ENCODE peak calls at places on chromosomes 2 and 18, in seven cellular contexts. V is GM12865, G is tibial artery, L is pancreas, N is mammary epithelial cell, W is foreskin fibroblast, J is dorsolateral prefrontal cortex. Z is an unnamed sample.

GRCh38 chr2:122635649-122636496 is 880.4 kb downstream of the TSN start:
- DNase-seq in V (no peak), W (peak; percentile 10), J (no peak), L (no peak), N (peak; percentile 57), G (no peak), Z (no peak)

GRCh38 chr2:47903781-47904447 is 2.4 kb downstream of the FBXO11 start:
- DNase-seq in G (no peak), J (no peak), W (no peak), N (no peak), V (no peak), L (no peak), Z (no peak)

GRCh38 chr2:170680172-170680913 is 34.8 kb upstream of the SP5 start:
- DNase-seq in W (no peak), N (no peak), L (no peak), V (peak; percentile 59), G (no peak), J (no peak), Z (no peak)

GRCh38 chr2:121505005-121505404 is 25.7 kb upstream of the RNU4ATAC start:
- DNase-seq in J (no peak), W (peak; percentile 83), G (no peak), V (no peak), N (peak; percentile 99), L (no peak), Z (no peak)

GRCh38 chr18:74694436-74694835 is 96.8 kb downstream of the ZNF407 start:
- DNase-seq in L (no peak), N (no peak), G (no peak), V (no peak), J (no peak), W (peak; percentile 4), Z (no peak)

GRCh38 chr2:229153307-229153706 is 117.8 kb downstream of the PID1 start:
- DNase-seq in L (no peak), N (no peak), J (no peak), G (no peak), V (no peak), W (no peak), Z (no peak)

GRCh38 chr2:67612576-67612981 is 215.4 kb downstream of the ETAA1 start:
- DNase-seq in N (no peak), G (no peak), L (no peak), V (no peak), W (peak; percentile 38), J (no peak), Z (no peak)

GRCh38 chr2:204313256-204313655 is 232.0 kb upstream of the PARD3B start:
- DNase-seq in J (no peak), G (no peak), N (no peak), W (no peak), V (no peak), L (no peak), Z (no peak)

GRCh38 chr2:112055110-112055832 is at the start of gene TMEM87B:
- DNase-seq in G (peak; percentile 98), V (peak; percentile 99), N (peak; percentile 97), L (peak; percentile 99), J (peak; percentile 95), W (peak; percentile 99), Z (peak; percentile 98)
- TF ChIP-seq CTCF in G (no peak), V (no peak), N (no peak), L (no peak), J (no peak), W (no peak), Z (no peak)

DNA sequence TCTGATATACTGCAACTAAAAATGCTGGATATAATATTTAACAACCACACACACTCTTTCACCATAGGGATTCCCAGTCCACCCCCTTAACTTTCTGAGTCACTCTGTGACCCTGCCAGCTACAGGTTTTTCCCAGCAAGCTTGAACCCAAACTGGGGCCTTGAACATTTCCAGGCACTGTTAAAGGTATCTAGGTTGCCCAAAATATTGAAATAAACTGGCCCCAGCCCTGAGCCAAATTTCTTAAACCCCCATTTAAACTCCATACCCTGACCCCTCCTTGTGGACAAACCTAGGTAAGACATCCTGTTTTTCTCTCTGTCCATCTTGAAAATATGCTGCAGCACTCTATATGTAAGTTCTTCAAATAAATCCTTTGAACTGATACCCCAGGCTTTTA is 19.7 kb upstream of the DCTN1 start:
- DNase-seq in V (peak; percentile 67), J (no peak), G (no peak), N (peak; percentile 27), W (peak; percentile 67), L (no peak), Z (no peak)
- TF ChIP-seq CTCF in V (peak; percentile 63), J (peak; percentile 39), G (no peak), N (peak; percentile 67), W (peak; percentile 34), L (peak; percentile 18), Z (peak; percentile 86)

GRCh38 chr2:237791977-237792727 is 6.4 kb upstream of the RBM44 start:
- DNase-seq in V (no peak), G (no peak), N (peak; percentile 29), J (no peak), W (peak; percentile 33), L (no peak), Z (peak; percentile 27)
- TF ChIP-seq CTCF in V (no peak), G (no peak), N (peak; percentile 7), J (no peak), W (peak; percentile 26), L (no peak), Z (peak; percentile 29)

DNA sequence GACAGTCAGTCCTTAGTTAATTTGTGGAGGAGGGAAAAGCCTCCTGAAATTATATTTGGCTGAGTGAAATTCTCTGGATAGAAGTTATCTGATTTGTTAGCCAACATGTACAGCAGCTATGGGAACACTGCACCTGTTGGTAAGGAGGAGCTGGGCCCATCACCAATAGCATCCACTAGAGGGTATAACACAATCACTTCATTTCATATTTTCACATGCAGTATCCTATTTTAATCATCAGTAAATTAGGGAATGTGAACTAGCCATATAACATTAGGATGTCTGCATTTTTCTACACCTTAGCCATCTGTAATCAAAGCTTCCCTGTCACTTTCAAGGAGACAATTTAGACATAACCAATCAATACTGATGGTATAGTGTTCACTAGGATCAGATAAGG is 818.4 kb upstream of the CDH2 start:
- DNase-seq in V (no peak), G (no peak), W (peak; percentile 4), J (no peak), L (no peak), N (no peak), Z (no peak)
- TF ChIP-seq CTCF in V (no peak), G (no peak), W (peak; percentile 12), J (no peak), L (no peak), N (peak; percentile 62), Z (no peak)

GRCh38 chr2:219272995-219273394 is 6.2 kb upstream of the DNAJB2 start:
- DNase-seq in W (peak; percentile 24), V (no peak), N (peak; percentile 35), L (no peak), J (no peak), G (no peak), Z (no peak)
- TF ChIP-seq CTCF in W (no peak), V (no peak), N (no peak), L (no peak), J (no peak), G (no peak), Z (no peak)

GRCh38 chr2:133192028-133192427 is 376.2 kb downstream of the NCKAP5 start:
- DNase-seq in L (no peak), V (no peak), G (no peak), J (no peak), W (peak; percentile 3), N (no peak), Z (no peak)
- TF ChIP-seq CTCF in L (no peak), V (no peak), G (no peak), J (no peak), W (no peak), N (peak; percentile 11), Z (peak; percentile 57)

GRCh38 chr18:62183578-62184195 is 3.2 kb downstream of the PIGN start:
- DNase-seq in G (no peak), J (no peak), L (no peak), N (peak; percentile 40), W (peak; percentile 73), V (peak; percentile 71), Z (peak; percentile 38)

GRCh38 chr18:62186656-62187542 is at the start of the genes PIGN and RELCH:
- DNase-seq in G (peak; percentile 98), V (peak; percentile 99), J (peak; percentile 95), W (peak; percentile 99), L (peak; percentile 98), N (peak; percentile 99), Z (peak; percentile 91)

GRCh38 chr18:62182220-62182619 is 4.6 kb downstream of the PIGN start:
- DNase-seq in J (no peak), G (no peak), V (no peak), L (no peak), W (no peak), N (no peak), Z (no peak)

GRCh38 chr18:62189208-62189607 is 2.2 kb downstream of the RELCH start:
- DNase-seq in J (no peak), G (no peak), L (no peak), N (no peak), W (no peak), V (peak; percentile 7), Z (no peak)

DNA sequence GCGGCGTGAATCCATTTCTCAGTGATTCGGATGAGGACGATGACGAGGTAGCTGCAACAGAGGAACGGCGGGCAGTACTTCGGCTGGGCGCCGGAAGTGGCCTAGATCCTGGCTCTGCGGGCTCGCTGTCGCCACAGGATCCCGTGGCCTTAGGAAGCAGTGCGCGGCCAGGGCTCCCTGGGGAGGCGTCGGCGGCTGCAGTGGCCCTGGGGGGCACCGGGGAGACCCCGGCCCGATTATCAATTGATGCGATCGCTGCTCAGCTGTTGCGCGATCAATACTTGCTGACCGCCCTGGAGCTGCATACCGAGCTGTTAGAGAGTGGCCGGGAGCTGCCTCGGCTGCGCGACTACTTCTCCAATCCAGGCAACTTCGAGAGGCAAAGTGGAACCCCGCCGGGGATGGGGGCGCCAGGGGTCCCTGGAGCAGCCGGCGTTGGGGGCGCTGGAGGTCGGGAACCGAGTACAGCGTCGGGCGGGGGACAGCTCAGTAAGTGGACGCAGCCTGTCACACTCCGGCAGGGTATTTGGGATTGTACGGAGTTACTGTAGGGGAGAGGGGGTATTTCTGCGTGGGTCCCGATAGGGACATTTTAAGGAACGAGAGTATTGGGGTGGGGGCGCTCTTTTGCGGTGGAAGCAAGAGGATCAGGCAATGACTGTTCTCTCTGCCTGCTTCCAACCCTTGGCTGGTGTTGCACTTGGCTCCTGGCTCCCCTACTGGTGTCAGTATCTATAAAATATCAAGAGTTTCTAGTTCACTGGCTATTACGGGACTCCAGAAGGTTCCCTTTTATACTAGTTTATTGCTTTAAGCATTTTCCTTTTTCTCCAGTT is 706 bp downstream of the RELCH start:
- DNase-seq in G (peak; percentile 65), V (peak; percentile 37), J (peak; percentile 41), L (peak; percentile 29), N (peak; percentile 33), W (peak; percentile 53), Z (peak; percentile 21)
- TF ChIP-seq CTCF in G (no peak), V (peak; percentile 0), J (no peak), L (no peak), N (no peak), W (no peak), Z (no peak)

Z was measured in endothelial cell.